ENCODE peak calls at places on chromosomes 6 and 20, in five cellular contexts. K is H9, U is neuronal stem cell, B is mesenchymal stem cell, D is trophoblast cell. C is an unnamed sample.

GRCh38 chr20:48096957-48097890 is 311.9 kb upstream of the SULF2 start:
- DNase-seq in D (no peak), B (no peak), U (no peak), K (no peak), C (no peak)

GRCh38 chr6:87139236-87139635 is 16.1 kb upstream of the ZNF292 start:
- DNase-seq in B (peak), K (no peak), U (no peak), D (peak), C (no peak)

GRCh38 chr6:158894192-158894591 is 75.0 kb upstream of the EZR start:
- DNase-seq in K (peak), B (peak), D (peak), U (peak), C (no peak)

GRCh38 chr6:98871057-98871456 is 36.7 kb downstream of the POU3F2 start:
- DNase-seq in U (no peak), K (no peak), D (no peak), B (peak), C (no peak)

GRCh38 chr20:33732166-33732970 is 572 bp downstream of the ZNF341 start:
- DNase-seq in K (peak), U (no peak), D (peak), B (peak), C (peak)

GRCh38 chr20:45727044-45727443 is 4.9 kb downstream of the SPINT4 start:
- DNase-seq in U (no peak), B (no peak), D (peak), K (no peak), C (no peak)

GRCh38 chr6:44486002-44486421 is 98.5 kb downstream of the CDC5L start:
- DNase-seq in B (no peak), K (no peak), D (no peak), U (no peak), C (no peak)

GRCh38 chr20:62066339-62066982 is 780 bp upstream of the TAF4 start:
- DNase-seq in D (peak), K (peak), B (peak), U (peak), C (peak)

GRCh38 chr6:32182617-32183016 is 1.4 kb downstream of the AGER start:
- DNase-seq in B (no peak), K (no peak), D (no peak), U (no peak), C (no peak)

GRCh38 chr20:3238616-3239025 is 369 bp downstream of the SLC4A11 start:
- DNase-seq in D (no peak), K (peak), B (peak), U (peak), C (no peak)

GRCh38 chr20:56788041-56788670 is 159.1 kb downstream of the TFAP2C start:
- DNase-seq in U (no peak), D (peak), K (no peak), B (peak), C (no peak)

DNA sequence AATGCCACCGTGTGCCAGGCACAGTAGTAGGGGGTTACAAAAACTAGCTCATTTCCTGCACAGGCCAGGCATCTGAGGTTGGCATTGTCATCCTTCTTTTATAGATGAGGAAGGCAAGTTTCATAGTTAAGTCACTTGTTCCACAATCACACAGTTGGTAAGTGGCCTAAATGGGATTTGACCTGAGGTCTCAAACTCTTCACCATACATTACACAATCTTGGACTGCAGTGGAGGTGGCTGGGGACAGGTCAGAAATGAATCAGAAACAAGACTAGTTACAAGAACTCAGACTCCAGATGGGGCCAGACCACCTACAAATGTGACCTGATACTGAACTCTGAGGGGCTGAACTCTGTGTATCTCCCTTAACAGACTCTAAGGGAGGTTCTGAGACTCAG is 49.4 kb downstream of the TRMT6 start:
- DNase-seq in B (no peak), U (no peak), D (no peak), K (no peak), C (no peak)
- H2BK12ac ChIP-seq in B (no peak), U (no peak), D (no peak), K (no peak), C (no peak)

DNA sequence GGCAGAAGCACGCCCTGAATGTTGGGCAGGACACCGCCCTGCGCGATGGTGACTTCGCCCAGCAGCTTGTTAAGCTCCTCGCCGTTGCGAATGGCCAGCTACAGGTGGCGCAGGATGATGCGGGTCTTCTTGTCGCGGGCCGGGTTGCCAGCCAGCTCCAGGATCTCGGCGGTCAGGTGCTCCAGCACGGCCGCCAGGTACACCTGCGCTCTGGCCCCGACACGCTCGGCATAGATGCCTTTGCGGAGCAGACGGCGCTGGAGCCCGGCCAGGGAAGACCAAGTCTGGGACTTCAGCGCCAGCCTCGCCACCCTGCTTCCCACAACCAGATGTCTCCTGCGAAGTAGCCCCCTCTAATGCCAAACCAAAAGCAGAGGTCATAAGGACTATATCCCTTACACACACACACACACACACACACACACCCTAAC is 8.0 kb upstream of the SLC17A3 start:
- DNase-seq in U (peak), K (peak), D (peak), B (no peak), C (peak)
- H2BK12ac ChIP-seq in U (no peak), K (no peak), D (no peak), B (no peak), C (no peak)

DNA sequence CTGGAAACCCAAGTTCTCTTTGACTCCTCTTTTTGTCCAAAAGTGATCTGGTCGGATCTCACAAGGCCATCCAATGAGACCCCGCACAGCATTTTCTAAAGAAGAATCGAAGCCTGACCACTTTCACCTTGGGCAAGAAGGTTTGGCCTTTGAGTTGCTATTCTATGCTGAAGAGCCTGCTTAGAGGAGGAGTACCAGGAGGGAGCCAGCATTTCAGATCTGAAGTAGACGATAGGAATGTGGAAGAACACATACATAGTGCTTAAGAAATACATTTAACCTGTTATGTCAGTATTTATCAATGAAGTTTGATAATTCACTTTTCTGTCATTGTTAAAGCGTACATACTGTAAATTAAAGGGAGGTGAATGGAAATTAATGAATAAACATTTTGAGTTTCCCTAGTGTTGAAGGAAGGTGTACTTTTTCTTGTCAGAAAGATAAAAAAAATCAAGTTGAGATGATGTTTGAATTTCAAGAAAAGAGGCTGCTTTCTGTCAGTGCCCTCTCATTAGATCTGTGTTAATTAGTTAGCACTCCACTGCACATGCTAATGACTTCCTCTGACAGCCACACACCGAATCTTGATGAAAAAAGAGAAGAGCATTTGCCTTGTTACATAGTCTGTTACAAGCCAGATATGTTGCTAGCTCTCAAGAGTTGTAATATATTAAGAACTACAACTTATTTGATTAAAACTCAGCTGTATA is 10.9 kb upstream of the TDRD6 start:
- DNase-seq in B (no peak), K (no peak), U (no peak), D (peak), C (no peak)
- H2BK12ac ChIP-seq in B (no peak), K (no peak), U (no peak), D (no peak), C (no peak)

GRCh38 chr6:90298459-90299053 is 1.9 kb upstream of the BACH2 start:
- DNase-seq in K (no peak), U (no peak), B (no peak), D (no peak), C (no peak)
- H2BK12ac ChIP-seq in K (no peak), U (no peak), B (no peak), D (peak), C (peak)

GRCh38 chr6:105849741-105850140 is 236.4 kb upstream of the PRDM1 start:
- DNase-seq in U (no peak), B (no peak), K (no peak), D (no peak), C (no peak)
- H2BK12ac ChIP-seq in U (no peak), B (peak), K (no peak), D (no peak), C (no peak)

DNA sequence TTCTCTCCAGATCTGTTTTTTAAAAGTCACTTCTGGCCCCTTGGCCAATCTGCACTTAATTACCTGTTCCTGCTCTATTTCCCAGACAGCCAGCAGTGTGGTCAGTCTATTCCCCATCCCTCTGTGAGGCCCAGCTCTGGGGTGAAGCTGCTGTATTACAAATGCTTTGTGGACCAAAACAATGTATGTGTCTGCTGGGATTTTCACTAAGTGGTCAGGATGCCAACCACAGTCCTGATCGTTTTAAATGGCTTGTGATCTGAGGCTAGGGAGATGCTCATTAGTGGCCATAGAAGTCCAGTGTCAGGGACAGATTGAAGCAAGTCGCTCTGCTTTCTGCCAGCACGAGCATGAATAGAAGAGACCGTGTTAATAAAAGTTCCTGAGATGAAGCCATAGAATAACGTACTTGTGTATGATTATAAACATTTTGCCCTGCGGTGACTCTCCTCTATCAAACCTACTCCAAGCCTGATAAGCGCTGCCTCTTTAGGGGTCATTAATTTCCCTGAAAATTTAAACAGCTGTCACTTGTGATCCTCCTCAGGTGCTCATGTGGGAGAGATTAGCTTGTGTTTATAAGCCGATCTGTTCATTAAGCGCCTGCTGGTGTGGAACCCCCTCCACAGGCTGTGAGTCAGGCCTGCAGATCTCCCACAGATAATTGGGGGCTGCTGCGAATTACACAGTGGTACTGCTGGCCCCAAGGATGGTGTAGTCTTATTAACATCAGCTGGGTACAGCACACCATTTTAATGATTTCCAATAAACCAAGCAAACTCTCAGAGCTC is 111.7 kb upstream of the CENPW start:
- DNase-seq in D (no peak), B (no peak), U (peak), K (no peak), C (no peak)
- H2BK12ac ChIP-seq in D (no peak), B (no peak), U (no peak), K (no peak), C (no peak)

C was measured in H1.